ENCODE peak calls at places on chromosome 11, in six cellular contexts. U, C, E, B, W and N are unnamed samples.

GRCh38 chr11:24585192-24585591 is 88.3 kb downstream of the LUZP2 start:
- DNase-seq in U (no peak), C (no peak), E (no peak), B (peak; percentile 13), W (peak; percentile 13), N (no peak)

GRCh38 chr11:75555079-75555811 is 6.8 kb upstream of the SERPINH1 start:
- DNase-seq in U (no peak), C (peak; percentile 34), E (no peak), B (no peak), W (no peak), N (no peak)

GRCh38 chr11:1043563-1044096 is 7.1 kb upstream of the MUC6 start:
- DNase-seq in U (peak; percentile 2), C (peak; percentile 8), E (no peak), B (no peak), W (no peak), N (no peak)

GRCh38 chr11:64890084-64890944 is 11.9 kb upstream of the EHD1 start:
- DNase-seq in U (no peak), C (no peak), E (no peak), B (no peak), W (no peak), N (no peak)

GRCh38 chr11:83235825-83236224 is 42.3 kb downstream of the ANKRD42 start:
- DNase-seq in U (no peak), C (no peak), E (no peak), B (peak; percentile 53), W (no peak), N (no peak)

GRCh38 chr11:119373917-119374631 is 7.4 kb downstream of the USP2 start:
- DNase-seq in U (peak; percentile 66), C (peak; percentile 67), E (peak; percentile 89), B (peak; percentile 75), W (peak; percentile 53), N (peak; percentile 68)

GRCh38 chr11:46520971-46521745 is 72.7 kb downstream of the AMBRA1 start:
- DNase-seq in U (no peak), C (no peak), E (no peak), B (peak; percentile 75), W (peak; percentile 77), N (no peak)

GRCh38 chr11:5288108-5288911 is 13.4 kb downstream of the OR51B4 start:
- DNase-seq in U (no peak), C (no peak), E (no peak), B (peak; percentile 80), W (peak; percentile 19), N (no peak)

GRCh38 chr11:12540075-12540685 is 134.0 kb upstream of the TEAD1 start:
- DNase-seq in U (no peak), C (no peak), E (peak; percentile 59), B (peak; percentile 73), W (peak; percentile 45), N (no peak)

GRCh38 chr11:105903113-105903512 is 118.9 kb downstream of the MSANTD4 start:
- DNase-seq in U (no peak), C (no peak), E (no peak), B (peak; percentile 30), W (no peak), N (no peak)

GRCh38 chr11:132848336-132848735 is 684.0 kb downstream of the OPCML start:
- DNase-seq in U (no peak), C (no peak), E (no peak), B (peak; percentile 7), W (peak; percentile 89), N (no peak)

GRCh38 chr11:126456783-126457542 is 101.5 kb downstream of the ST3GAL4 start:
- DNase-seq in U (no peak), C (no peak), E (no peak), B (no peak), W (no peak), N (no peak)

GRCh38 chr11:60515144-60515855 is at the start of gene MS4A13:
- DNase-seq in U (no peak), C (no peak), E (no peak), B (no peak), W (no peak), N (no peak)

GRCh38 chr11:28833670-28834069 is 725.5 kb downstream of the METTL15 start:
- DNase-seq in U (no peak), C (no peak), E (no peak), B (peak; percentile 99), W (peak; percentile 98), N (no peak)

GRCh38 chr11:1878134-1879031 is 13.3 kb downstream of the PRR33 start:
- DNase-seq in U (peak; percentile 64), C (peak; percentile 63), E (peak; percentile 87), B (no peak), W (no peak), N (no peak)

DNA sequence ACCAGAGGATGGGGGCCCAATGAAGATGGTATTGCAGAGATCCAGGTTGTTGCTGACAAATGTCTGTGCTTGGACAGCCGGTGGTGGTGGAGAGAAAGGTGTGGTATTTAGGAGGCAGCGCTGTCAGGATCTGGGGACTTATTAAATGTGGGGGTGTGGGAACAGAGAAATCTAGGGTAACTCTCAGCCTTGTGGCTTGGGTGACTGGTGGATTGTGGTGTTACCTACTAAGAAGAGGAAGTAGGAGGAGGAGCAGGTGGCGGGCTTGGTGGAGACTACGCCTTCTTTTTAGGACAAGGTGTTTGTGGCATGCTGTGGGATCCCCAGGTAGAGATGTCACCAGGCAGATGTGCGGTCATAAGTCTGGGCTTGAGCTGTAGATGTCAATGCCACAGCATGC is 144.0 kb downstream of the GRIK4 start:
- DNase-seq in U (no peak), C (no peak), E (no peak), B (no peak), W (no peak), N (no peak)
- TF ChIP-seq CTCF in U (no peak), C (no peak), E (no peak), B (no peak), W (no peak), N (no peak)

DNA sequence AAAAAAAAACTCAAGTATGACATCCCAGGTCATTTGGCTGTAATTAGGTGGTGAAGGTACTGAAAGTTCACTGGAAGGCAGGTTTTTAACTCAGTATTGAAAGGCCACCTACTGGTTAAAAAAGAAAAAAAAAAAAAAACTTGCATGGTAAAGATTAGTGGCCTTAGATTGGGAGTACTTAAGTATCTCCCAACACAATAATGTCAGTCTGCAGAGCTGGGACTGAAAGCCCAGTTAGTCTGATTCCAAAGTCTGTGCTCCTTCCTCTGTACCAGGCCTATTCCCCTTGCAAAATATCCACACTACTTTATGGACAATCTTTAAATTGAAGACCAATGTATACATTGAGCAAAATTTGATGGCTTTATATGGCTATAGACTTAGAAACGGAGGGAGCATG is 85.5 kb downstream of the NOX4 start:
- DNase-seq in U (no peak), C (no peak), E (no peak), B (no peak), W (peak; percentile 29), N (no peak)
- TF ChIP-seq CTCF in U (peak; percentile 41), C (no peak), E (no peak), B (peak; percentile 13), W (peak; percentile 55), N (no peak)

GRCh38 chr11:110429614-110430266 is at the start of gene FDX1:
- DNase-seq in U (peak; percentile 82), C (peak; percentile 90), E (peak; percentile 96), B (peak; percentile 74), W (peak; percentile 46), N (peak; percentile 49)
- TF ChIP-seq CTCF in U (peak; percentile 85), C (peak; percentile 89), E (no peak), B (peak; percentile 65), W (peak; percentile 81), N (peak; percentile 34)

GRCh38 chr11:86955111-86955673 is at the start of gene FZD4:
- DNase-seq in U (peak; percentile 94), C (peak; percentile 95), E (peak; percentile 96), B (peak; percentile 78), W (peak; percentile 13), N (peak; percentile 60)
- TF ChIP-seq CTCF in U (peak; percentile 42), C (no peak), E (no peak), B (peak; percentile 27), W (peak; percentile 39), N (no peak)

GRCh38 chr11:62054484-62055121 is 69.2 kb upstream of the INCENP start:
- DNase-seq in U (no peak), C (no peak), E (no peak), B (peak; percentile 34), W (no peak), N (no peak)
- TF ChIP-seq CTCF in U (peak; percentile 54), C (peak; percentile 30), E (no peak), B (peak; percentile 36), W (peak; percentile 63), N (no peak)

DNA sequence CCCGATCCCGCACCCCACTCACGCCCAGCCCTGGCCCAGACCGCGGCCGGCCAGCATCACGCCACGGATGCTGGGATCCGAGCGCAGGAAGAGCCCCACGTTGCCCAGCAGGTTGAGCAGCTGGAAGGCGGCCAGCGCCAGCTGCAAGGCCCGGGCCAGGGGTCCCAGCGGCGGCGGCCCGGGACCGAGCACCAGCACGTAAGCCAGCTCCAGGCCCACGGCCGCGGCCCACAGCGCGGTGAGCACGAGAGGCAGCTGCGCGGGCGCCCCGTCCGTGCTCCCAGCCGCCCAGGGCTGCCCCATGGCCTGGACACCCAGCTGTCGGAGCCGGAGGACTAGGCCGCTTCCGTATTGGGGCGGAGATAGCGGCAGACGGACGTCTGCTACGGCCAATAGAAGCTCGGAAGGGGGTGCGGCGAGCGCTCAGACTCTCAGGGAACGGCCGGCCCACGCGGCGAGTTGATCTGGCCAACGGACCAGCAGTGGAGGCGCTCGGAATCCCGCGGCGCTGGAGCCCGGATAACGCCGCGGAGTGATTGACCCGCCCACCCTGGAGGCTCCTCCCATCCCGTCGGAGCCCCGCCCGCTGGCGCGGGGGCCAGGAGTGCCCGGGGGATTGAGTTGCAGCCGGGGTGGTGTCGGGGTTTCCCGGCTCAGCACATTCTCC is at the start of gene ZDHHC24:
- DNase-seq in U (peak; percentile 98), C (peak; percentile 99), E (peak; percentile 99), B (peak; percentile 95), W (peak; percentile 91), N (peak; percentile 83)
- TF ChIP-seq CTCF in U (no peak), C (no peak), E (no peak), B (no peak), W (no peak), N (no peak)

DNA sequence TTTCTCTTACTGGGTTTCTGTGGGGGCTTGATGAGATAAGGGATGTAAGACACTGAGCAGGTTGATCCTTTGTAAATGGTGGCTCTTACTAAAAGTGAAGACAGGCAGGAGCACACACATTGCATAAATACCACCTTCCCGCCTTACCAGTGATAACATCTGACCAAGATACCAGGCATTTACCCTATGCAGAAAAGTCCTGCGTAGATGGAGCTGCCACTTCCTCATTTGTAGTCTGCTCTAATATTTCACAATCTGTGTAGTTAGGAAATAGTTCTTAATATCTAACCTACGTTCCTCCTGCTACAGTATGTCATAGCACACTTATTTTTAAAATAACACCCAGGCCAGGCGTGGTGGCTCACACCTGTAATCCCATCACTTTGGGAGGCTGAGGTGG is 23.9 kb upstream of the SWAP70 start:
- DNase-seq in U (no peak), C (no peak), E (no peak), B (no peak), W (no peak), N (no peak)
- TF ChIP-seq CTCF in U (no peak), C (no peak), E (no peak), B (no peak), W (no peak), N (no peak)